ENCODE peak calls at places on chromosomes 16 and 17, in five cellular contexts. X is Calu3, W is hepatocyte, Y is esophagus squamous epithelium, R is neural crest cell. G is an unnamed sample.

GRCh38 chr17:6558276-6558675 is 1.9 kb upstream of the PITPNM3 start:
- DNase-seq in X (no peak), W (no peak), Y (no peak), R (no peak), G (no peak)

GRCh38 chr17:28763804-28764266 is 20.0 kb downstream of the TRAF4 start:
- DNase-seq in X (peak), W (peak), Y (no peak), R (peak), G (peak)

GRCh38 chr17:40560592-40561293 is 4.5 kb downstream of the CCR7 start:
- DNase-seq in X (peak), W (peak), Y (no peak), R (no peak), G (peak)

GRCh38 chr17:45261577-45262515 is at the start of gene SPATA32:
- DNase-seq in X (no peak), W (peak), Y (no peak), R (peak), G (peak)

GRCh38 chr17:49887086-49887743 is 39.3 kb upstream of the TAC4 start:
- DNase-seq in X (peak), W (peak), Y (no peak), R (no peak), G (no peak)

GRCh38 chr17:78374631-78375274 is 3.7 kb upstream of the PGS1 start:
- DNase-seq in X (no peak), W (no peak), Y (no peak), R (no peak), G (no peak)

GRCh38 chr17:31279401-31279800 is 17.6 kb downstream of the OMG start:
- DNase-seq in X (no peak), W (no peak), Y (no peak), R (no peak), G (no peak)

GRCh38 chr17:14699569-14700190 is 398.8 kb downstream of the HS3ST3B1 start:
- DNase-seq in X (peak), W (peak), Y (no peak), R (no peak), G (no peak)

GRCh38 chr17:42408076-42408475 is 15.0 kb downstream of the CAVIN1 start:
- DNase-seq in X (no peak), W (no peak), Y (no peak), R (peak), G (no peak)

GRCh38 chr16:74874912-74875311 is 100.3 kb upstream of the FA2H start:
- DNase-seq in X (peak), W (no peak), Y (no peak), R (no peak), G (no peak)

GRCh38 chr17:76811028-76811427 is 57.2 kb upstream of the MGAT5B start:
- DNase-seq in X (no peak), W (no peak), Y (no peak), R (no peak), G (no peak)

GRCh38 chr17:282912-283882 is 69.4 kb downstream of the RPH3AL start:
- DNase-seq in X (no peak), W (no peak), Y (no peak), R (no peak), G (no peak)

GRCh38 chr17:14604920-14605599 is 304.2 kb downstream of the HS3ST3B1 start:
- DNase-seq in X (no peak), W (no peak), Y (peak), R (no peak), G (no peak)

GRCh38 chr17:879546-879945 is 97.4 kb downstream of the MRM3 start:
- DNase-seq in X (peak), W (peak), Y (no peak), R (peak), G (peak)

GRCh38 chr16:67339453-67339852 is 12.8 kb downstream of the LRRC36 start:
- DNase-seq in X (no peak), W (peak), Y (no peak), R (no peak), G (no peak)
- TF ChIP-seq CTCF in X (no peak), W (peak), Y (no peak), R (no peak), G (peak)

GRCh38 chr17:36600936-36601302 is 464 bp upstream of the MRM1 start:
- DNase-seq in X (no peak), W (peak), Y (no peak), R (no peak), G (no peak)
- TF ChIP-seq CTCF in X (no peak), W (no peak), Y (no peak), R (no peak), G (no peak)

DNA sequence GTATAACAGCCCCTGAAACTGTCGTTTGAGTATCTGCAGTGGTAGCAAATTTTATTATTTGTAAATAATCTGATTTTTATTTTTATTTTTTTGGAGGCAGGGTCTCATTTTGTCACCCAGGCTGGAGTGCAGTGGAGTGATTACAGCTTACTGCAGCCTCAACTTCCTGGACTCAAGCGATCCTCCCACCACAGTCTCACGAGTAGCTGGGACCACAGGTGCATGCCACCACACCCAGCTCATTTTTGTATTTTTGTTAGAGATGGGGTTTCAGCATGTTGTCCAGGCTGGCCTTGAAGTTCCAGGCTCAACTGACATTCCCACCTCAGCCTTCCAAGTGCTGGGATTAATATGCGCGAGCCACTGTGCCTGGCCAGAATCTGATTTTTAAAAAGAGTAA is 2.8 kb downstream of the NDEL1 start:
- DNase-seq in X (no peak), W (no peak), Y (no peak), R (no peak), G (no peak)
- TF ChIP-seq CTCF in X (no peak), W (no peak), Y (no peak), R (no peak), G (no peak)

GRCh38 chr16:23249830-23250229 is 52.3 kb upstream of the SCNN1B start:
- DNase-seq in X (no peak), W (no peak), Y (no peak), R (no peak), G (no peak)

GRCh38 chr16:23245268-23245667 is 56.8 kb upstream of the SCNN1B start:
- DNase-seq in X (no peak), W (no peak), Y (no peak), R (no peak), G (no peak)

GRCh38 chr16:23248261-23249194 is 53.6 kb upstream of the SCNN1B start:
- DNase-seq in X (no peak), W (no peak), Y (no peak), R (no peak), G (no peak)

GRCh38 chr16:23240994-23241393 is 58.4 kb downstream of the SCNN1G start:
- DNase-seq in X (no peak), W (no peak), Y (no peak), R (no peak), G (no peak)

DNA sequence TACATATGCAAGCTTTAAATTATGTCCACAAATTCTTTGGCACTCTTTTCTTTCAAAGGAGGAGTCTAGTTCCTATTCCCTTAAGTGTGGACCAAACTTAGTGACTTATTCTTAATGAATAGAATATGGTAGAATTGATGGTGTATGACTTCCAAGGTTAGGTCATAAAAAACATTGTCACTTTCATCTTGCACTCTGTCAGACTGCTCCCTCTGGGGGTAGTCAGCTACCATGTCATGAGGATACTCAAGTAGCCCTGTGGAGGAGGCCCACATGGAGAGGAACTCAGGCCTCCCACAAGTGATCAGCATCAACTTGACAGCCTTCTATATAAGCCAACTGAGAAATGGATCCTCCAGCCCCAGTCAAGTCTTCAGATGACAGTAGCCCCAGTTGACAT is 58.0 kb upstream of the SCNN1B start:
- DNase-seq in X (no peak), W (no peak), Y (no peak), R (no peak), G (no peak)
- TF ChIP-seq CTCF in X (no peak), W (no peak), Y (no peak), R (no peak), G (no peak)

DNA sequence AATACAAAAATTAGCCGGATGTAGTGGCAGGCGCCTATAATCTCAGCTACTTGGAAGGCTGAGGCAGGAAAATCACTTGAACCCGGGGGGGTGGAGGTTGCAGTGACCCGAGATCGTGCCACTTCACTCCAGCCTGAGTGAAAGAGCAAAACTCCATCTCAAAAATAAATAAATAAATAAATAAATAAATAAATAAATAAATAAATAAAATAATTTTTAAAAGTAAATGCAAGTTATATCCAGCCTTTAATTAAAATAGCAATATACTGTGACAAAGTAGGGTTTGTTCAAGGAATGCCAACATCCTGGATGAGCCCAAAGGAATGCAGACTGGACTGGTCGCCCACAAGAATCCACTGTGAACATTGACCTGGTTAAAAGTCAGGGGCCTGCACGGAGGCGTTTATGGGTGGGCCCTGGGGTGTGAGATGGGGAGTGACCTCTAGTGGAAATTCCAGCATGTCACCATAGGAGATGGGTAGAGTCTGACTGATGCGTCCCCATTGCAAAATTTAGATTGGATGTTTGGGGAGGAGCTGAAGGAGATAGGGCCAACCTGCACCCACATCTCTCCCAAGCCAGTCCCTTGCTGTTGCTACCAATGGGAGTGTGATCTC is 9.7 kb upstream of the PIK3R5 start:
- DNase-seq in X (no peak), W (no peak), Y (no peak), R (no peak), G (no peak)
- TF ChIP-seq CTCF in X (no peak), W (no peak), Y (no peak), R (no peak), G (no peak)

DNA sequence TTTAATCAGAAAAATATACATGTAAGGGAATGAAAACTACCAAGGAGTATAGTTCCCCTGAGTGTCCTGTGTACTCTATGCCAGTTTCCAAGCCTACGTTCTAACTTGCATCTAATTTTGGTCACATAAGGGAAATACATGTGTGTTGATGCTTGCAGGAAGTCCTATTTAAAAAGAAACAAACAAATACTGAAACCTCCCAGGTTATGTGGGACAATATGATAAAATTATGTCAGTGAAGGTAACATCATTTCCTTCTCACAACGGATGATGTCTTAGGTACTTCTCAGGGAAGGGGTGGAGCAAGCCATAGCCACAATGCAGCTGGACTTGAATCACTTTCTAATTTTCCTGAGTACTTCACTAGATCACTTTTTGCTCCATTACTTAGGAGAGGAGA is 115.9 kb downstream of the ZFHX3 start:
- DNase-seq in X (no peak), W (no peak), Y (no peak), R (no peak), G (peak)
- TF ChIP-seq CTCF in X (no peak), W (no peak), Y (no peak), R (no peak), G (no peak)

DNA sequence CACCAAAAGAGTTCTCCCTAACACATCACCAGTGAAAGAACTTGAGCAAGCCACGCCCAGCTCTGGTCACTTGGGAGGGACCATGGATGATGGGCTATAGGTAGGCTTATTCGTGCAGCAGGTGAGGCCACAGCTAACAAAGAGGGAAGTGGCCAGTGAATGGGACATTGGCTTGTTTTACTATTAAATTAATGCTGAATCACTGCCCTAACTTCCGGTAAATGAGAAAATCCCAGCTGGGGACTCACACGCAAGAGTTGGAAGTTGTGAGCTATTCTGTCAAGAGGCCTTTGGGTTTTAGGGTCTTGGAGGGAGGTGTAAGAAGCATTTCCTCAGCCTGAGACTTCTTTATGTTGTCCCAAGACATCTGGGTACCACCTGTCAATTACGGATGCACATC is 315.3 kb downstream of the XYLT1 start:
- DNase-seq in X (no peak), W (no peak), Y (no peak), R (no peak), G (no peak)
- TF ChIP-seq CTCF in X (no peak), W (no peak), Y (no peak), R (no peak), G (no peak)

GRCh38 chr16:778909-779527 is 9.2 kb downstream of the RPUSD1 start:
- DNase-seq in X (no peak), W (no peak), Y (no peak), R (no peak), G (no peak)

GRCh38 chr16:779561-779960 is 8.6 kb downstream of the RPUSD1 start:
- DNase-seq in X (no peak), W (no peak), Y (no peak), R (no peak), G (no peak)

GRCh38 chr16:778447-778846 is 9.7 kb downstream of the RPUSD1 start:
- DNase-seq in X (no peak), W (no peak), Y (no peak), R (no peak), G (no peak)

GRCh38 chr16:781346-782010 is 6.7 kb downstream of the RPUSD1 start:
- DNase-seq in X (no peak), W (no peak), Y (no peak), R (no peak), G (no peak)

DNA sequence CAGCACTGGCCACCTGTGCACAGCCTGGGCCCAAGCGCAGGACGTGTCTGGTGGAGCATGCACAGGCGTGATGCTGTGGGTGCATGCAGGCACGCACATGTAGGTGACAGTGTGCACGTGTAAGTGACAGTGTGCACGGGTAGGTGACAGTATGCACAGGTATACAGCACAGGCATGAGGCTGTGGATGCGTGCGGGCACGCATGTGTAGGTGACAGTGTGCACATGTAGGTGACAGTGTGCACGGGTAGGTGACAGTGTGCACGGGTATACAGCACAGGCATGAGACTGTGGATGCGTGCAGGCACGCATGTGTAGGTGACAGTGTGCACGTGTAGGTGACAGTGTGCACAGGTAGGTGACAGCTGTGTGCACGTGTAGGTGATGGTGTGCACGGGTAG is 7.9 kb downstream of the RPUSD1 start:
- DNase-seq in X (no peak), W (no peak), Y (no peak), R (no peak), G (no peak)
- TF ChIP-seq CTCF in X (no peak), W (no peak), Y (no peak), R (no peak), G (no peak)